ENCODE peak calls at places on chromosome 18, in four cellular contexts. One of them, this sample, is unnamed.

GRCh38 chr18:28432350-28432749 is 255.4 kb upstream of the CDH2 start:
- DNase-seq in K562: no peak
- DNase-seq in HCT116: no peak
- DNase-seq in GM12878: no peak
- DNase-seq in this sample: no peak

GRCh38 chr18:44671914-44672313 is 8.8 kb upstream of the SETBP1 start:
- DNase-seq in K562: no peak
- DNase-seq in HCT116: no peak
- DNase-seq in GM12878: no peak
- DNase-seq in this sample: no peak

GRCh38 chr18:78069784-78070664 is 820.4 kb downstream of the GALR1 start:
- DNase-seq in GM12878: no peak
- DNase-seq in K562: no peak
- DNase-seq in HCT116: no peak
- DNase-seq in this sample: no peak

GRCh38 chr18:31538837-31539236 is 40.9 kb downstream of the DSG2 start:
- DNase-seq in K562: no peak
- DNase-seq in GM12878: no peak
- DNase-seq in HCT116: no peak
- DNase-seq in this sample: no peak

GRCh38 chr18:55657572-55658331 is 69.8 kb upstream of the TCF4 start:
- DNase-seq in GM12878: no peak
- DNase-seq in K562: no peak
- DNase-seq in HCT116: no peak
- DNase-seq in this sample: no peak

GRCh38 chr18:60176271-60176670 is 196.3 kb downstream of the MC4R start:
- DNase-seq in HCT116: no peak
- DNase-seq in K562: no peak
- DNase-seq in GM12878: no peak
- DNase-seq in this sample: no peak

GRCh38 chr18:48840491-48840877 is 110.3 kb downstream of the SMAD7 start:
- DNase-seq in K562: no peak
- DNase-seq in GM12878: no peak
- DNase-seq in HCT116: no peak
- DNase-seq in this sample: no peak

GRCh38 chr18:79517322-79517721 is 121.6 kb downstream of the NFATC1 start:
- DNase-seq in GM12878: no peak
- DNase-seq in K562: peak
- DNase-seq in HCT116: no peak
- DNase-seq in this sample: no peak

GRCh38 chr18:8603663-8604520 is 5.3 kb upstream of the RAB12 start:
- DNase-seq in HCT116: no peak
- DNase-seq in GM12878: peak
- DNase-seq in K562: no peak
- DNase-seq in this sample: no peak

GRCh38 chr18:9849407-9849961 is 36.3 kb upstream of the TXNDC2 start:
- DNase-seq in K562: peak
- DNase-seq in HCT116: no peak
- DNase-seq in GM12878: no peak
- DNase-seq in this sample: no peak

GRCh38 chr18:76621184-76621583 is 126.1 kb upstream of the ZNF516 start:
- DNase-seq in K562: no peak
- DNase-seq in HCT116: no peak
- DNase-seq in GM12878: no peak
- DNase-seq in this sample: no peak

GRCh38 chr18:27075828-27076227 is 109.3 kb downstream of the CHST9 start:
- DNase-seq in GM12878: no peak
- DNase-seq in HCT116: no peak
- DNase-seq in K562: no peak
- DNase-seq in this sample: no peak

GRCh38 chr18:33959609-33960008 is 265.1 kb downstream of the NOL4 start:
- DNase-seq in HCT116: no peak
- DNase-seq in K562: no peak
- DNase-seq in GM12878: no peak
- DNase-seq in this sample: no peak

GRCh38 chr18:21831413-21831831 is 90.8 kb downstream of the MIB1 start:
- DNase-seq in GM12878: no peak
- DNase-seq in K562: no peak
- DNase-seq in HCT116: no peak
- DNase-seq in this sample: no peak

GRCh38 chr18:43634994-43635393 is 357.7 kb upstream of the SYT4 start:
- DNase-seq in GM12878: no peak
- DNase-seq in HCT116: no peak
- DNase-seq in K562: no peak
- DNase-seq in this sample: no peak

GRCh38 chr18:45110577-45111506 is 430.2 kb downstream of the SETBP1 start:
- DNase-seq in GM12878: no peak
- DNase-seq in HCT116: no peak
- DNase-seq in K562: no peak
- DNase-seq in this sample: no peak

GRCh38 chr18:75937306-75937705 is 509.8 kb upstream of the SMIM21 start:
- DNase-seq in HCT116: no peak
- DNase-seq in K562: no peak
- DNase-seq in GM12878: no peak
- DNase-seq in this sample: no peak

GRCh38 chr18:1075310-1075709 is 170.6 kb downstream of the ADCYAP1 start:
- DNase-seq in HCT116: no peak
- DNase-seq in K562: no peak
- DNase-seq in GM12878: no peak
- DNase-seq in this sample: no peak

GRCh38 chr18:75075429-75075841 is 133.5 kb downstream of the PTGR3 start:
- DNase-seq in K562: no peak
- DNase-seq in GM12878: no peak
- DNase-seq in HCT116: no peak
- DNase-seq in this sample: no peak

GRCh38 chr18:48127546-48128105 is 197.2 kb upstream of the SMAD2 start:
- DNase-seq in GM12878: no peak
- DNase-seq in HCT116: no peak
- DNase-seq in K562: no peak
- DNase-seq in this sample: no peak

GRCh38 chr18:8662574-8663255 is 42.6 kb upstream of the MTCL1 start:
- DNase-seq in K562: no peak
- DNase-seq in HCT116: no peak
- DNase-seq in GM12878: no peak
- DNase-seq in this sample: no peak

DNA sequence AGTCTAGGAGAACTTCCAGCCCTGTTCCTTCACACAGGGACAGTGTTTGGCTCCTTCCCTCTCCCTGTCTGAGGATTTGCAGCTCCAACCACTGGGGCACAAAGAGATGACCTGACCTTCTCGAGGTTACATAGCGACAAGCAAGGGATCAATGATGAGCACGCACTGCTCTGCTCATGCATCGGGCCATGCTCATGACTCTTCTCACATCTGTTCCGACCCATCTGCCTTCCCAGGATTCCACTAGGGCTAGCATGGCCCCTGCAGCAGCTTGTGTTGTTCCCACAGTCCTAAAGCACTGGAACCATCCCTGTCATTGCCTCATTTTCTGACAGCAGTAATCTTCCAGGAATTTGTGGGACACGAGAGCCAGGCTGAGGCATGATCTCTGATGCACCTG is 78.8 kb upstream of the ARHGAP28 start:
- DNase-seq in GM12878: no peak
- DNase-seq in HCT116: no peak
- DNase-seq in K562: no peak
- DNase-seq in this sample: no peak
- H3K27ac ChIP-seq in GM12878: no peak
- H3K27ac ChIP-seq in HCT116: no peak
- H3K27ac ChIP-seq in K562: no peak
- H3K27ac ChIP-seq in this sample: no peak

DNA sequence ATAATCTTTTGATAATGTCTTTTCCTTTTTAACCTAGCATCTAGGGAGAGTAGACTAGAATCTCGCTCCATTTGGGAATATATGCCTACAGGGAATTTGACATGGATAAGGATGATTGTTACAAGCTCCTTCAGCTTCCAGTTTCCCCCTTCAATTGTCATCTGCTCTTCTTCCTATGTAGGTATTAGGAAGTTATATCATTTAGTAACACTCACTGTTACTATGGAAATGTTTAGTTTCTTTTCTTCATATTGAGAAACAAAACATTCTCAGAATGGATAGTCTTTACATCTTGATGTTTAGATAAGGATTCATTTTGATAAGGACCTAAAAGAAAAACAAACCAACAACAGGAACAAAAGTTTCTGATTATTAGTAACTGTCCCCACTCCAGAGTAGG is 127.6 kb downstream of the PHLPP1 start:
- DNase-seq in HCT116: no peak
- DNase-seq in GM12878: no peak
- DNase-seq in K562: no peak
- DNase-seq in this sample: no peak
- TF ChIP-seq ZBTB33 in HCT116: no peak
- TF ChIP-seq ZBTB33 in GM12878: no peak
- TF ChIP-seq ZBTB33 in K562: no peak
- TF ChIP-seq ZBTB33 in this sample: no peak

GRCh38 chr18:58058720-58059119 is 14.7 kb downstream of the NEDD4L start:
- DNase-seq in HCT116: no peak
- DNase-seq in GM12878: no peak
- DNase-seq in K562: peak
- DNase-seq in this sample: peak
- TF ChIP-seq ATF3 in HCT116: no peak
- TF ChIP-seq ATF3 in GM12878: no peak
- TF ChIP-seq ATF3 in K562: no peak
- TF ChIP-seq ATF3 in this sample: no peak

DNA sequence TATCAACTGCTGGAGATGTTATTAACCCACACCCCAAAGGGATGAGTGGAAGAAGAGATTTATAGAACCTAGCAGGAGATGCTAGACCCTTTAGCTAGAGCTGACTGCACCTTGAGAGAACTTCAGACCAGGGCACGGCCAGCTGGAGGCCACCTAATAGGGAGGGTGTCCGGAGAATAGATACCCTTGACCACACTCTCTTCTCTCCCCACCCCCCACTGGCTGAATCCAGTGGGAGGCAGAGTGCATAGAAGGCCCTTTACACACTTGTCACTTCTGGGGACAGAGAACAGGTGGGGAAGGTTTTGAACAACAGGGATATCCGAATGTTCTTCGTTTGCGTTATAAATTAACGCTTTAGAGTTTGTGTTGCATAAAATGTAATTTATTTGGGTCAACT is 84.6 kb downstream of the PHLPP1 start:
- DNase-seq in K562: no peak
- DNase-seq in HCT116: no peak
- DNase-seq in GM12878: no peak
- DNase-seq in this sample: no peak
- H3K27ac ChIP-seq in K562: no peak
- H3K27ac ChIP-seq in HCT116: no peak
- H3K27ac ChIP-seq in GM12878: no peak
- H3K27ac ChIP-seq in this sample: peak

GRCh38 chr18:23235860-23236259 is 100.6 kb downstream of the CABLES1 start:
- DNase-seq in HCT116: no peak
- DNase-seq in GM12878: no peak
- DNase-seq in K562: no peak
- DNase-seq in this sample: no peak
- TF ChIP-seq ZBTB33 in HCT116: no peak
- TF ChIP-seq ZBTB33 in GM12878: no peak
- TF ChIP-seq ZBTB33 in K562: no peak
- TF ChIP-seq ZBTB33 in this sample: no peak

GRCh38 chr18:73793386-73793785 is 354.2 kb downstream of the FBXO15 start:
- DNase-seq in K562: no peak
- DNase-seq in HCT116: no peak
- DNase-seq in GM12878: no peak
- DNase-seq in this sample: no peak

DNA sequence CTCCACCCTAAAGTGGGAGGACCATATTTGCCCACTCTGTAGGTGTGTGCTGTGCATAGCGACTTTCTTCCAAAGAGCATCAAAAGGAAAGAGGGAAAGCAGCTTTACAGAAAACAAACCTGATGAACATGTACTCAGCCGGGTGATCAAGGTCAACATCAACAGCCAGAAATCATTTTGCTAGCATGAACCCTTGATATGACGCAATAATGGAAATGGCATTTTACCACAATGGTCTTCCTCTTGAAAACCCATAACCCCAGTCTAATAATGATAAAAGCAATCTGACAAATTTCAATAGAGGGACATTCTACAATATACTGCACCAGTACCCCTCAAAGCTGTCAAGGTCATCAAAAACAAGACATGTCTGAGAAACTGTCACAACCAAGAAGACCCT is 350.2 kb downstream of the FBXO15 start:
- DNase-seq in K562: no peak
- DNase-seq in GM12878: no peak
- DNase-seq in HCT116: no peak
- DNase-seq in this sample: no peak
- TF ChIP-seq ATF3 in K562: no peak
- TF ChIP-seq ATF3 in GM12878: no peak
- TF ChIP-seq ATF3 in HCT116: no peak
- TF ChIP-seq ATF3 in this sample: no peak

GRCh38 chr18:13290856-13291271 is 72.3 kb downstream of the LDLRAD4 start:
- DNase-seq in GM12878: no peak
- DNase-seq in K562: no peak
- DNase-seq in HCT116: no peak
- DNase-seq in this sample: no peak

GRCh38 chr18:13291299-13291698 is 72.7 kb downstream of the LDLRAD4 start:
- DNase-seq in K562: no peak
- DNase-seq in GM12878: no peak
- DNase-seq in HCT116: no peak
- DNase-seq in this sample: no peak

GRCh38 chr18:13289501-13290205 is 71.1 kb downstream of the LDLRAD4 start:
- DNase-seq in HCT116: no peak
- DNase-seq in GM12878: no peak
- DNase-seq in K562: no peak
- DNase-seq in this sample: no peak

GRCh38 chr18:13292736-13293135 is 74.2 kb downstream of the LDLRAD4 start:
- DNase-seq in K562: no peak
- DNase-seq in GM12878: no peak
- DNase-seq in HCT116: no peak
- DNase-seq in this sample: no peak

DNA sequence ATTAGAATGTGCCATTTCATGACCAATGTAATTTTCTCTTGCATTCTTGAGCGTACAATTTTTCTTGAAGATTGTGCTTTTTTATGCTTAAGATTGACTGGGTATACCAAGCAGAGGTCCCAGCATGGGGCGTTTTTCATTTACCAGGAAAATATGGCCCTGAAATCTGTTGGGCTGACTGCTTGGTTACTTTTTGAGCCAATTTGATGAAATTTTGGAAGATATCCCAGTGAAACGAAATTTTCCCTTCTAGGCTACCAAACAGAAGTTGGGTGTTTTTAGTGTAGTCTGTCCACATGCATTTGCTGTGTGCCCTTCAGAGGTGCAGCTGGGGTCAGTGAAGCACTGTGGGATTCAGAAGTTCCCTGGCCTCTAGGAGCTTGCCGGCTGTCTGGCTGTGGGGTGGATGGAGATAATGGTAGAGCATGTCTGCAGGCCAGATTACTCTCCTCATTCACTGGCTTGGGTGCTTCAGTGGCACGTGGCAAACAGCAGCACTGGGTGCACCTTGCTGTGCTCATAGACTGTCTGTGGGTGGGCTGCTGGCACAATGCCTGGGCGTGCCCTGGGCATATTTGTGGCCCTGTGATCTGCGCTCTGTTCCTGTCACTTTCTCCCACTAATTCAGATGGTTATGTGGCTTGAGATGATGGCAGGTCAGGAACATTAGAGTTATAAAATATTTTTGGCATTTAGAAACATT is 73.3 kb downstream of the LDLRAD4 start:
- DNase-seq in HCT116: no peak
- DNase-seq in GM12878: no peak
- DNase-seq in K562: no peak
- DNase-seq in this sample: no peak
- H3K27ac ChIP-seq in HCT116: no peak
- H3K27ac ChIP-seq in GM12878: no peak
- H3K27ac ChIP-seq in K562: no peak
- H3K27ac ChIP-seq in this sample: no peak

This sample was measured in HepG2.